ENCODE peak calls at places on chromosomes 12 and 14, in four cellular contexts. K is foreskin melanocyte, Z is HFFc6, M is glomerular endothelial cell. J is an unnamed sample.

GRCh38 chr12:59431266-59431665 is 164.6 kb upstream of the SLC16A7 start:
- DNase-seq in K (no peak), M (no peak), Z (peak), J (no peak)

GRCh38 chr14:71566276-71566675 is 366.0 kb upstream of the RGS6 start:
- DNase-seq in Z (no peak), K (no peak), M (no peak), J (no peak)

GRCh38 chr14:53967606-53968005 is 11.0 kb upstream of the BMP4 start:
- DNase-seq in K (no peak), M (no peak), Z (no peak), J (no peak)

GRCh38 chr12:52182898-52183543 is 8.8 kb downstream of the KRT80 start:
- DNase-seq in Z (no peak), K (no peak), M (no peak), J (no peak)

GRCh38 chr14:77031680-77032482 is 3.4 kb upstream of the IRF2BPL start:
- DNase-seq in Z (peak), K (no peak), M (no peak), J (no peak)

GRCh38 chr14:89420502-89420901 is 3.5 kb upstream of the FOXN3 start:
- DNase-seq in M (no peak), Z (no peak), K (no peak), J (no peak)

GRCh38 chr12:16675438-16675837 is 69.5 kb upstream of the LMO3 start:
- DNase-seq in K (no peak), M (no peak), Z (no peak), J (no peak)

GRCh38 chr12:116142936-116143882 is 134.3 kb downstream of the MED13L start:
- DNase-seq in K (peak), M (peak), Z (peak), J (no peak)

GRCh38 chr12:50333441-50333840 is 50.1 kb upstream of the LIMA1 start:
- DNase-seq in M (no peak), Z (peak), K (no peak), J (no peak)

GRCh38 chr14:66380143-66380542 is 106.0 kb upstream of the CCDC196 start:
- DNase-seq in Z (no peak), M (no peak), K (no peak), J (no peak)

GRCh38 chr14:101595887-101596721 is 34.8 kb downstream of the DIO3 start:
- DNase-seq in M (no peak), K (peak), Z (no peak), J (no peak)

GRCh38 chr14:54046250-54046649 is 89.6 kb upstream of the BMP4 start:
- DNase-seq in K (no peak), M (no peak), Z (no peak), J (no peak)

GRCh38 chr14:22556021-22556989 is 32.7 kb downstream of the DAD1 start:
- DNase-seq in M (no peak), Z (peak), K (no peak), J (no peak)

GRCh38 chr12:31120392-31121008 is 46.8 kb downstream of the DDX11 start:
- DNase-seq in M (no peak), K (no peak), Z (no peak), J (no peak)

GRCh38 chr12:80632835-80633234 is 74.6 kb upstream of the MYF6 start:
- DNase-seq in Z (no peak), K (no peak), M (no peak), J (no peak)

GRCh38 chr12:111242190-111242589 is 126.7 kb downstream of the PHETA1 start:
- DNase-seq in M (no peak), Z (no peak), K (no peak), J (no peak)

GRCh38 chr14:99282261-99283050 is 10.5 kb upstream of the BCL11B start:
- DNase-seq in M (no peak), K (no peak), Z (no peak), J (no peak)

GRCh38 chr12:6612247-6612646 is 5.1 kb upstream of the CHD4 start:
- DNase-seq in M (no peak), Z (no peak), K (no peak), J (no peak)

GRCh38 chr14:73277376-73277775 is 40.1 kb downstream of the PAPLN start:
- DNase-seq in Z (no peak), M (no peak), K (no peak), J (no peak)

GRCh38 chr14:21711360-21711961 is 37.8 kb upstream of the OR4E1 start:
- DNase-seq in M (peak), Z (peak), K (peak), J (peak)

GRCh38 chr12:120141336-120141735 is 24.8 kb upstream of the RAB35 start:
- DNase-seq in Z (no peak), M (no peak), K (no peak), J (no peak)

GRCh38 chr12:1173806-1174617 is 183.0 kb downstream of the ERC1 start:
- DNase-seq in K (no peak), M (no peak), Z (no peak), J (no peak)

GRCh38 chr14:82009076-82009475 is 475.4 kb upstream of the SEL1L start:
- DNase-seq in M (no peak), Z (no peak), K (peak), J (no peak)

GRCh38 chr12:127070512-127071157 is 1196.3 kb upstream of the TMEM132C start:
- DNase-seq in K (no peak), M (no peak), Z (no peak), J (no peak)